ENCODE peak calls at places on chromosome 14, in four cellular contexts. J, H, O and E are unnamed samples.

GRCh38 chr14:87745507-87746118 is 247.4 kb downstream of the GALC start:
- DNase-seq in H (peak), O (peak), J (peak), E (no peak)

GRCh38 chr14:23183076-23183475 is 384 bp downstream of the SLC7A8 start:
- DNase-seq in J (no peak), H (no peak), O (no peak), E (no peak)

GRCh38 chr14:101815994-101816393 is 54.5 kb downstream of the PPP2R5C start:
- DNase-seq in O (no peak), H (no peak), J (no peak), E (no peak)

GRCh38 chr14:64950889-64951288 is 8.3 kb upstream of the GPX2 start:
- DNase-seq in O (no peak), J (no peak), H (no peak), E (no peak)

GRCh38 chr14:61113561-61113960 is 132.5 kb downstream of the SLC38A6 start:
- DNase-seq in H (no peak), O (no peak), J (no peak), E (no peak)

GRCh38 chr14:69323266-69323966 is 63.5 kb downstream of the GALNT16 start:
- DNase-seq in H (no peak), J (peak), O (no peak), E (no peak)

GRCh38 chr14:45679852-45680251 is 426.9 kb upstream of the MIS18BP1 start:
- DNase-seq in J (no peak), O (no peak), H (no peak), E (no peak)

GRCh38 chr14:104460920-104461651 is 118.5 kb upstream of the C14orf180 start:
- DNase-seq in J (peak), H (no peak), O (no peak), E (no peak)

GRCh38 chr14:102899516-102899900 is 23.0 kb upstream of the AMN start:
- DNase-seq in J (no peak), O (no peak), H (no peak), E (no peak)

GRCh38 chr14:68932219-68932618 is 46.9 kb downstream of the ACTN1 start:
- DNase-seq in J (no peak), O (no peak), H (no peak), E (no peak)

GRCh38 chr14:56703947-56704346 is 106.3 kb downstream of the OTX2 start:
- DNase-seq in O (no peak), J (peak), H (no peak), E (no peak)

GRCh38 chr14:55519473-55520080 is 60.4 kb upstream of the KTN1 start:
- DNase-seq in O (no peak), H (no peak), J (no peak), E (no peak)

GRCh38 chr14:26719514-26719913 is 121.7 kb upstream of the NOVA1 start:
- DNase-seq in H (peak), O (no peak), J (no peak), E (no peak)

GRCh38 chr14:100081997-100082625 is 16.9 kb downstream of the EVL start:
- DNase-seq in O (no peak), J (no peak), H (no peak), E (no peak)

GRCh38 chr14:88473791-88474190 is 81.0 kb downstream of the PTPN21 start:
- DNase-seq in H (peak), O (no peak), J (no peak), E (no peak)

GRCh38 chr14:102645746-102646440 is 53.4 kb downstream of the RCOR1 start:
- DNase-seq in O (peak), J (no peak), H (no peak), E (no peak)

GRCh38 chr14:72975776-72976175 is 49.5 kb downstream of the DCAF4 start:
- DNase-seq in J (no peak), H (peak), O (peak), E (no peak)
- TF ChIP-seq TCF7 in J (no peak), H (no peak), O (no peak), E (no peak)

GRCh38 chr14:72600551-72601330 is 293.2 kb downstream of the DPF3 start:
- DNase-seq in O (no peak), H (no peak), J (no peak), E (no peak)

GRCh38 chr14:72604133-72604532 is 289.8 kb downstream of the DPF3 start:
- DNase-seq in J (no peak), O (no peak), H (no peak), E (no peak)

GRCh38 chr14:72605096-72605920 is 288.6 kb downstream of the DPF3 start:
- DNase-seq in J (no peak), O (no peak), H (no peak), E (no peak)

GRCh38 chr14:72605921-72606220 is 288.0 kb downstream of the DPF3 start:
- DNase-seq in O (no peak), H (no peak), J (no peak), E (no peak)

GRCh38 chr14:72603639-72604038 is 290.3 kb downstream of the DPF3 start:
- DNase-seq in H (no peak), O (no peak), J (no peak), E (no peak)
- TF ChIP-seq TCF7 in H (no peak), O (no peak), J (no peak), E (no peak)

DNA sequence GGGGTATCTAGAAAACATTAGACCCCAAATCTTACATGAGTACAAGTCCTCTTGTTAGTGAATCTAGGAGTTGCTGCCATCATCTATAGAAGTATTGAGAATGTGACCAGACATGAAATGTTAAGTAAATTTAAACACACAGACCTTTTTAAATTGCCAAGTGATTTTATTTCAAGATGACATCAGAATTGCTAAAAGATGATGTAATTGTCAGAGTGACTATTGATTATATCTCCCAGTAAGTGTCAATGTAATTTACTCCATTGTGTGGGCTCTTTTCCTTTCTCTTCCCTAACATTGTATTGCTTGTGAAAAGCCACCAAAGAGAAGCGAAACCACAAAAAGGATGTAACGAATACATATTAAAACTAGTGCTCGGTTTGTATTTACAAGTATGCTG is 16.8 kb downstream of the ADAM21 start:
- DNase-seq in H (no peak), J (no peak), O (no peak), E (no peak)
- TF ChIP-seq TCF7 in H (no peak), J (no peak), O (no peak), E (no peak)

GRCh38 chr14:75306917-75307699 is 28.5 kb downstream of the FOS start:
- DNase-seq in H (no peak), J (no peak), O (peak), E (no peak)

GRCh38 chr14:75307700-75308379 is 29.2 kb downstream of the FOS start:
- DNase-seq in O (peak), J (peak), H (peak), E (no peak)

GRCh38 chr14:75315143-75315542 is 36.5 kb downstream of the FOS start:
- DNase-seq in J (no peak), O (no peak), H (no peak), E (no peak)

DNA sequence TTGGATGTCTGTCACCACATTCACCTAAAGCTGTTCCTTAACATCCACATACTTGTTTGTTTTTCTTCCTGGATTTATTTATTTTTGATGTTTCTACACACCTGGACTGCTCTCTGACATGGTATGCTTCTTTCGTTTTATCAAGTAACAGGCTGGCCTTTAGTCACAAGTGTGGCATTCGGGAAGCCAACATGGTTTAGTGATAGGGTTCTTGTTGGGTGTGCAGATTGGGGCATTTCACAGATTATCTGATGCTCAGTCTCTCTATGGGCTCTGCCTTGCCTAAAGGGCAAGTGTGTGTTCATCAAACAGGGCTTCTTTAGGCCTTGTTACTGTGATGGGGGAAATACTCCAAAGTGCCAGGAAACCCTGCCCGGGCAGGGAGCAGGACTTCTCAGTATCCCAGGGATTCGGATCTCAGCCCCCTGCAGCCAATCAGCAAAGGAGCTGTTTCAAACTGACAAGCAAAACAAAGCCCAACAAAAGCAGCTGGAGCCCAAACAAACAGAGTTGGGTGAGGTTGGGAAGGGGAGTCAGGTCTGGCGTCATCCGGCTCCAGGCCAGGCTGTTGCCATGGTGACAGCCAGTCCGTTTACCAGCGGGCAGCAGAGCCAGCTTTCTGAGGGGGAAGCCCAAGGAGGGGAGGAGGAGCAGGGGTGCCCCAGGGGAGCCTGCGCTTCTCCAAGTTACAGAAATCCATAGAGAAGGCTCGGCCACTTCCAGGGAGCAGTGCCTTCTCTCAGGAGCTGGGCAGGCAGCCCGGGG is 31.8 kb downstream of the FOS start:
- DNase-seq in O (no peak), H (no peak), J (peak), E (no peak)
- TF ChIP-seq TCF7 in O (no peak), H (no peak), J (no peak), E (no peak)

GRCh38 chr14:52455291-52456088 is 96.8 kb downstream of the TXNDC16 start:
- DNase-seq in J (no peak), O (no peak), H (no peak), E (no peak)
- TF ChIP-seq TCF7 in J (no peak), O (no peak), H (no peak), E (no peak)

GRCh38 chr14:105894125-105894977 is 368.0 kb downstream of the TMEM121 start:
- DNase-seq in O (no peak), J (peak), H (no peak), E (no peak)

GRCh38 chr14:105891631-105892452 is 365.5 kb downstream of the TMEM121 start:
- DNase-seq in O (no peak), H (no peak), J (peak), E (no peak)

GRCh38 chr14:105897725-105898113 is 371.3 kb downstream of the TMEM121 start:
- DNase-seq in H (no peak), O (no peak), J (no peak), E (no peak)

GRCh38 chr14:105898482-105899010 is 372.2 kb downstream of the TMEM121 start:
- DNase-seq in H (no peak), J (peak), O (no peak), E (no peak)

DNA sequence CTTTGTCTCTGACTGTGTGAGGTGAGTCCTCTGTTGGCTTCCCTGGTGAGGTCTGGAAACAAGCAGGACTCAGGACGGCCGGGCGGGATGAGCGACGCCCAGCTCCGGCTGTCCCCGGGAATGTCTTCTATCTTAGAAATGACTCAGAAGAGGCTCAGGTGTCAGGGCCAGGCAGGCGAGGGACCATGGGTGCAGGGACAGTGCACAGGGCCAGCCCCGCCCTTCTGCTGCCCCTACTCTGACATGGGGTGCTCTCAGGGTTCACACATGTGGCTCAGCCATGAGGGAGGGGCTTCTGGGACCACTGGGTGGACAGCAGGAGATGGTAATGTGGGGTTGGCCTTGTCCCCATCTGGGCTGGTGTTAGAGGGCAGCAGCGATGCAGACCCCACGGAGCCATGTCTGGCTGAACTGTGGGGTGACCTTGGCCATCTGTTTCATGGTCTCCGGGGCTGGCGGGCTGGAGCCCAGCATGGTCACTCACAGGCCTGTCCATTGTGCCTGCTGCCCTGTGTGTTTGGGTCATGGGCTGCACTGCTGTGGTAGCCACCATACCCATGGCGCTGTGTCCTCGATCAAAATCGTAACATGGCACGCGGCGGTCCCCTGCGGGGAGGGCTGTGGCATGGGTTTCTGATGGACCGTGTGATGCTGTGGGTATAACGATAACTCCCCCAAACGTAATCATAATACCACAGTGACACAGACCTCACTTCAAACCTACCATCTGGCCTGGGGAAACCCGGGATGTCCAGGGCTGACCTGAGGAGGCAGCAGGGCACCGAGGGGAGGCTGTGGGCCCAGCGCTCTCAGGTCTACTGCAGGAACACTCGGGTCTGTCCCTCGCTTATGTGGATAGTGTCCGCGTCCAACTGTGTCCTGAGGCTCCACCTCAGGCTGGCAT is 368.8 kb downstream of the TMEM121 start:
- DNase-seq in O (no peak), H (no peak), J (peak), E (no peak)
- TF ChIP-seq TCF7 in O (no peak), H (no peak), J (no peak), E (no peak)

DNA sequence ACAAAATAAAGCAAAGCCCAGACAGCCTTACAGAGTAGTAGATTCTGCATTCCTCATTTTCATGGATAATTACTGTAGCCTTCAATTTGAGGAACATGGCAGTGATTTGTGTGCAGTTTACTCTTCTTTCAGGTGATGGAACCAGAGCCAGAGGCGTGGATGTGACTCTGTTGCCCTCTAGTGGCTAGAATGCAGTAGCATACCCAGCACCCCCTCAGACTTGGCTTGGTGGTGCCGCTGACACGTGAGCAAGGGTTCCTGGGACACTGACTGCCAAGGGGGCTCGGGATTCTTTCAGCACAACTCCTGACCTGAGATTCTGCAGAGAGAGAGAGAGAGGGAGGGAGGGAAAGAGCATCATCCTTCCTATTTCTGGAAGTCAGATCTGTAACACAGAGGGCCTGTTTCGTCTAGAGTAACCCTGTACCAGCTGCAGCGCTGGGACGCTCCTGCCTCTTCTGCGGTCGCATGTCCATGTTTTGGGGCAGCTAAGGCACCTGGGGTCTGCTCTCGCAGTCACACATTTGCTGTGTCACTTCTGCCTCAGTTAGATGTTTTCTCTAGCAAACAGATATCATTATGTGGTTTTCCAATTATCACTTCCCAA is 428.0 kb downstream of the NRXN3 start:
- DNase-seq in O (peak), H (peak), J (peak), E (no peak)
- TF ChIP-seq TCF7 in O (no peak), H (no peak), J (no peak), E (no peak)

DNA sequence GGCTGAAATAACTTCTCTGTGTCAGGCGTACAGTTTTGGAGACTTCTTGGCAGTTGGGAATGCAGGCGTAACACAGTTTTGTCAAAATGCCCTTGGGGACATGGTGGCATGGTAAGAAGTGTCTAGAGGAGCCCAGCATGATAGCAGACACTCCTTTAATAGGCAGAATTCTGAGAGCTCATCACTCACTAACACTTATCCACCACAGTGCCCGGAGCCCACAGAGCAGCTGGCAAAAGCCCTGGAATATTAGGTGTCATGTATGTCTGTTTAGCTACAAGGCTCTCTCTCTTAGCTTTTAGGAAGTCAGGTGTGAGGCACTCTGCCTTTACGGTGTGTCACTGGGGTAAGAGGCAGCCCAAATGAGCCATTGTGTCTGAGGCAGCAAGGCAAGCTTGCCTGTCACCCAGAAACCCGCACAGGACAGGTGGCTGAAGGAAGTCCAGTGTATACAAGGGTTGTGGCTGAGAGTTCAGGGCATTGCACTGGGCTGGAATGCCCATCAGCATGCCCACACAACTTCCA is 96.3 kb downstream of the ESRRB start:
- DNase-seq in J (no peak), O (no peak), H (no peak), E (no peak)
- TF ChIP-seq TCF7 in J (no peak), O (no peak), H (no peak), E (no peak)

DNA sequence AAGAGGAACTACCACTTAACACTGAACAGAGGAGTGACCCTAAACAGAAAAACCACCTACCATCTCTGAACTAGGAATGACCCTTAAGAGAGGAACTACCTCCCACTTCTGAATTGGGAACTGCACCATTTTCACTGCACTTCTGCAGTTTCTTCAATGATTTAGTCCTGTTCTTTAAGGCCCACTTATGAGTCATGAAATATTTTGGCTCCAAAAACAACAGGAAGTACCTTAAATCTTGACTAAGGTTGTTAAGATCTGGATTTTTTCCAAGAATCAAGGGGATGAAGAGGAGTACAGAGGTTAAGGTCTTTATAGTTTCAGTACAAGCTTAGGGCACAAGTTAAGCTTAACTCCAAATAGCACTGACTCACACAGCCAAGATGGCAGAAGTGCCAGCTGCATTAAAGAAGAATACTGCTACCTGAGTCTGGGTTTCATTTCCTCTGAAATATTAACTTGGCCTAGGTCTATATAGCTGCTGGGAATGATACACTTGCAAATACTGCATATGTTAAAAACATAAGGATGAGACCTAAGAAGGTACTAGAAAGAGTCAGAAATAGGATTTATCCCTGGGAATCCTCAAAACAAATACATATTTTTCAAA is 4.2 kb downstream of the NPC2 start:
- DNase-seq in O (no peak), H (no peak), J (no peak), E (no peak)
- TF ChIP-seq TCF7 in O (no peak), H (no peak), J (no peak), E (no peak)

GRCh38 chr14:20044243-20044642 is 8.4 kb upstream of the OR4K13 start:
- DNase-seq in J (no peak), O (peak), H (no peak), E (no peak)
- TF ChIP-seq TCF7 in J (no peak), O (no peak), H (no peak), E (no peak)